ENCODE peak calls at places on chromosome 6, in ten cellular contexts. P is SJSA1, N is iPS DF 6.9, Z is ovary, G is cardiac muscle cell, A is PC-9, F is uterus, K is GM12865, H is cardiac fibroblast, O is lower lobe of right lung. U is an unnamed sample.

GRCh38 chr6:34115396-34116314 is 30.2 kb downstream of the GRM4 start:
- DNase-seq in P (no peak), N (no peak), Z (peak), G (peak), A (peak), F (no peak), K (peak), H (peak), O (no peak), U (peak)

GRCh38 chr6:71248866-71249265 is 39.7 kb upstream of the OGFRL1 start:
- DNase-seq in P (no peak), N (no peak), Z (no peak), G (no peak), A (no peak), F (no peak), K (no peak), H (no peak), O (no peak), U (no peak)

GRCh38 chr6:160238234-160238633 is 20.4 kb downstream of the SLC22A2 start:
- DNase-seq in P (no peak), N (no peak), Z (no peak), G (no peak), A (no peak), F (no peak), K (no peak), H (no peak), O (no peak), U (no peak)

GRCh38 chr6:6749791-6750434 is 161.4 kb downstream of the LY86 start:
- DNase-seq in P (peak), N (no peak), Z (peak), G (peak), A (peak), F (peak), K (no peak), H (peak), O (peak), U (no peak)

GRCh38 chr6:26501482-26501986 is 1.4 kb downstream of the BTN1A1 start:
- DNase-seq in P (no peak), N (no peak), Z (peak), G (peak), A (no peak), F (no peak), K (peak), H (peak), O (peak), U (no peak)

GRCh38 chr6:7106752-7107577 is 796 bp upstream of the RREB1 start:
- DNase-seq in P (peak), N (no peak), Z (peak), G (no peak), A (peak), F (peak), K (peak), H (no peak), O (peak), U (no peak)

GRCh38 chr6:99521557-99522286 is 6.5 kb upstream of the USP45 start:
- DNase-seq in P (peak), N (no peak), Z (peak), G (peak), A (peak), F (peak), K (no peak), H (peak), O (no peak), U (peak)

GRCh38 chr6:21033575-21034026 is 499.3 kb downstream of the CDKAL1 start:
- DNase-seq in P (no peak), N (no peak), Z (peak), G (peak), A (peak), F (peak), K (no peak), H (peak), O (no peak), U (no peak)

GRCh38 chr6:74645108-74645849 is 560.6 kb downstream of the COL12A1 start:
- DNase-seq in P (no peak), N (no peak), Z (no peak), G (no peak), A (no peak), F (no peak), K (no peak), H (no peak), O (no peak), U (no peak)

GRCh38 chr6:135060076-135060475 is 5.5 kb upstream of the HBS1L start:
- DNase-seq in P (no peak), N (no peak), Z (no peak), G (no peak), A (no peak), F (no peak), K (no peak), H (no peak), O (no peak), U (no peak)

GRCh38 chr6:80227545-80227944 is 121.1 kb downstream of the BCKDHB start:
- DNase-seq in P (no peak), N (no peak), Z (no peak), G (no peak), A (no peak), F (no peak), K (no peak), H (no peak), O (no peak), U (no peak)

GRCh38 chr6:125749112-125749863 is at the start of gene HEY2:
- DNase-seq in P (peak), N (no peak), Z (peak), G (peak), A (peak), F (peak), K (peak), H (peak), O (peak), U (peak)

GRCh38 chr6:41059569-41059968 is 6.6 kb downstream of the APOBEC2 start:
- DNase-seq in P (no peak), N (no peak), Z (no peak), G (no peak), A (no peak), F (no peak), K (no peak), H (no peak), O (no peak), U (no peak)

GRCh38 chr6:141264101-141264500 is 868.6 kb upstream of the GJE1 start:
- DNase-seq in P (no peak), N (no peak), Z (no peak), G (no peak), A (no peak), F (no peak), K (peak), H (no peak), O (no peak), U (no peak)

GRCh38 chr6:51855310-51856082 is 231.9 kb downstream of the PKHD1 start:
- DNase-seq in P (peak), N (peak), Z (no peak), G (peak), A (no peak), F (no peak), K (peak), H (peak), O (no peak), U (peak)

GRCh38 chr6:73983367-73983766 is 287.4 kb downstream of the CD109 start:
- DNase-seq in P (peak), N (no peak), Z (no peak), G (peak), A (no peak), F (no peak), K (no peak), H (no peak), O (no peak), U (no peak)

GRCh38 chr6:105746539-105746938 is 339.6 kb upstream of the PRDM1 start:
- DNase-seq in P (no peak), N (no peak), Z (no peak), G (no peak), A (no peak), F (no peak), K (peak), H (no peak), O (no peak), U (peak)

GRCh38 chr6:37657117-37657886 is 40.4 kb downstream of the MDGA1 start:
- DNase-seq in P (no peak), N (no peak), Z (no peak), G (no peak), A (peak), F (no peak), K (no peak), H (no peak), O (no peak), U (no peak)

DNA sequence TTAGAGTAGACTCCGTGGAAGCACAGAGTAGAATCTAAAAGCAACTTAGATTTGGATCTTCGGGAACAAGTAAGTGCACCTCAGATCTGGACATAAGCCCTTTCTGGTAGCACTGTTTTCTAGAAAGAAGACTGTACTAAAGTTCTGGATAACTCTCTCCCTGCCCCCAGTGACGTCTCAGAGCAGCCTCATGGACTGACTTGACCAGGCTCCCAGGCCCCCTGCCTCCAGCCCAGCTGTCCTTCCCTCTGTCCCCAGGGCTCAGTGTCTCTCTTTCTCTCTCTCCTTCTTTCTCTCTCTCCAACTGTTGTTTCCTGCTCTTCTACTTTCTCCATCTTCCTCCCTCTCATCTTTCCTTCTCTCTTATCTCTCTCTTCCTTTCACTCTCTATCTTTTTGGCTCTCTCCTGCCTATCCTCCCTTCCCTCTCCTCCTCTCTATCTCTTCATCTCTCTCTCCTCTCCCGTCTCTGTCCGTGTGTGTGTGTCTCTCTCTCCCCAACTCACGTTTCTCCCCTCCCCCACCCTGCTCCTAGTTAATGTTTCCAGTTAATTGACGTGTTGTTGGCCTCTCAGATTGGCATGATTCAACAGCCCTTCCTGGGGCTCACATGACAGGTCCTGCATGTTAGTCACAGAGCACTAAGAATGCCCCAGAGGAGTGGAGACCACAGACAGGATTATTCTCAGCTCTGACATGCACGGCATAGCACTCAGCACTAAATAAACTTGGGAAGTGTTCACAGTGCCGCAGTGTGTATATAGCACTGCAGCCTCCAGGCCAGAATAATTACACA is 180.4 kb upstream of the FOXQ1 start:
- DNase-seq in P (peak), N (no peak), Z (no peak), G (peak), A (no peak), F (no peak), K (no peak), H (peak), O (no peak), U (no peak)
- H3K4me3 ChIP-seq in P (no peak), N (no peak), Z (no peak), G (no peak), A (no peak), F (no peak), K (no peak), H (no peak), O (no peak), U (no peak)

GRCh38 chr6:131946992-131947955 is 3.9 kb downstream of the CCN2 start:
- DNase-seq in P (peak), N (no peak), Z (no peak), G (peak), A (no peak), F (no peak), K (no peak), H (peak), O (no peak), U (no peak)
- H3K4me3 ChIP-seq in P (peak), N (no peak), Z (peak), G (no peak), A (no peak), F (no peak), K (no peak), H (peak), O (peak), U (no peak)

GRCh38 chr6:170313716-170314295 is 7.2 kb downstream of the FAM120B start:
- DNase-seq in P (no peak), N (no peak), Z (no peak), G (no peak), A (no peak), F (no peak), K (no peak), H (no peak), O (no peak), U (no peak)

GRCh38 chr6:170316071-170316470 is 9.5 kb downstream of the FAM120B start:
- DNase-seq in P (no peak), N (no peak), Z (no peak), G (no peak), A (no peak), F (no peak), K (no peak), H (no peak), O (no peak), U (no peak)

GRCh38 chr6:170311696-170312095 is 5.1 kb downstream of the FAM120B start:
- DNase-seq in P (no peak), N (no peak), Z (no peak), G (no peak), A (no peak), F (no peak), K (no peak), H (no peak), O (no peak), U (no peak)

GRCh38 chr6:170314983-170315382 is 8.4 kb downstream of the FAM120B start:
- DNase-seq in P (no peak), N (no peak), Z (no peak), G (no peak), A (no peak), F (no peak), K (no peak), H (no peak), O (no peak), U (no peak)

GRCh38 chr6:170312876-170313275 is 6.3 kb downstream of the FAM120B start:
- DNase-seq in P (no peak), N (no peak), Z (no peak), G (no peak), A (no peak), F (no peak), K (no peak), H (no peak), O (no peak), U (no peak)
- H3K4me3 ChIP-seq in P (no peak), N (no peak), Z (no peak), G (no peak), A (no peak), F (no peak), K (no peak), H (no peak), O (no peak), U (no peak)

GRCh38 chr6:53273356-53273755 is 75.4 kb downstream of the ELOVL5 start:
- DNase-seq in P (no peak), N (no peak), Z (no peak), G (no peak), A (no peak), F (no peak), K (no peak), H (no peak), O (no peak), U (no peak)

GRCh38 chr6:53268858-53269608 is 79.7 kb downstream of the ELOVL5 start:
- DNase-seq in P (no peak), N (no peak), Z (no peak), G (no peak), A (no peak), F (no peak), K (no peak), H (no peak), O (no peak), U (no peak)

GRCh38 chr6:53264915-53265615 is 83.7 kb downstream of the ELOVL5 start:
- DNase-seq in P (no peak), N (no peak), Z (no peak), G (no peak), A (no peak), F (no peak), K (no peak), H (no peak), O (no peak), U (no peak)

GRCh38 chr6:53266553-53267090 is 82.1 kb downstream of the ELOVL5 start:
- DNase-seq in P (no peak), N (no peak), Z (no peak), G (no peak), A (no peak), F (no peak), K (no peak), H (no peak), O (no peak), U (no peak)

GRCh38 chr6:53269827-53270226 is 78.9 kb downstream of the ELOVL5 start:
- DNase-seq in P (no peak), N (no peak), Z (no peak), G (no peak), A (no peak), F (no peak), K (no peak), H (no peak), O (no peak), U (no peak)
- H3K4me3 ChIP-seq in P (no peak), N (no peak), Z (no peak), G (no peak), A (no peak), F (no peak), K (no peak), H (no peak), O (no peak), U (no peak)

U was measured in Jurkat, Clone E6-1.